ENCODE peak calls at places on chromosomes 1 and 21, in eight cellular contexts. One of them, this sample, is unnamed.

GRCh38 chr1:43719063-43719462 is 11.7 kb downstream of the ST3GAL3 start:
- DNase-seq in right lobe of liver: no peak
- DNase-seq in astrocyte of the cerebellum: no peak
- DNase-seq in OCI-LY7: no peak
- DNase-seq in Peyer's patch: no peak
- DNase-seq in left ventricle myocardium inferior: no peak
- DNase-seq in IMR-90: peak
- DNase-seq in choroid plexus epithelial cell: peak
- DNase-seq in this sample: peak

GRCh38 chr1:32761253-32761877 is 55.8 kb downstream of the YARS1 start:
- DNase-seq in right lobe of liver: peak
- DNase-seq in astrocyte of the cerebellum: no peak
- DNase-seq in OCI-LY7: no peak
- DNase-seq in Peyer's patch: no peak
- DNase-seq in left ventricle myocardium inferior: no peak
- DNase-seq in IMR-90: peak
- DNase-seq in choroid plexus epithelial cell: peak
- DNase-seq in this sample: peak

GRCh38 chr1:20732071-20732587 is 374 bp downstream of the SH2D5 start:
- DNase-seq in right lobe of liver: no peak
- DNase-seq in astrocyte of the cerebellum: no peak
- DNase-seq in OCI-LY7: peak
- DNase-seq in Peyer's patch: peak
- DNase-seq in left ventricle myocardium inferior: peak
- DNase-seq in IMR-90: peak
- DNase-seq in choroid plexus epithelial cell: peak
- DNase-seq in this sample: peak

GRCh38 chr1:101108123-101108522 is 82.5 kb upstream of the DPH5 start:
- DNase-seq in right lobe of liver: no peak
- DNase-seq in astrocyte of the cerebellum: no peak
- DNase-seq in OCI-LY7: no peak
- DNase-seq in Peyer's patch: no peak
- DNase-seq in left ventricle myocardium inferior: no peak
- DNase-seq in IMR-90: no peak
- DNase-seq in choroid plexus epithelial cell: no peak
- DNase-seq in this sample: no peak

GRCh38 chr1:31701137-31701736 is 2.6 kb downstream of the COL16A1 start:
- DNase-seq in right lobe of liver: peak
- DNase-seq in astrocyte of the cerebellum: peak
- DNase-seq in OCI-LY7: no peak
- DNase-seq in Peyer's patch: peak
- DNase-seq in left ventricle myocardium inferior: peak
- DNase-seq in IMR-90: peak
- DNase-seq in choroid plexus epithelial cell: peak
- DNase-seq in this sample: peak

GRCh38 chr21:34649400-34649799 is 19.4 kb upstream of the CLIC6 start:
- DNase-seq in right lobe of liver: no peak
- DNase-seq in astrocyte of the cerebellum: no peak
- DNase-seq in OCI-LY7: no peak
- DNase-seq in Peyer's patch: no peak
- DNase-seq in left ventricle myocardium inferior: no peak
- DNase-seq in IMR-90: no peak
- DNase-seq in choroid plexus epithelial cell: no peak
- DNase-seq in this sample: no peak

GRCh38 chr1:43531906-43532584 is 1.4 kb downstream of the PTPRF start:
- DNase-seq in right lobe of liver: no peak
- DNase-seq in astrocyte of the cerebellum: no peak
- DNase-seq in OCI-LY7: no peak
- DNase-seq in Peyer's patch: no peak
- DNase-seq in left ventricle myocardium inferior: no peak
- DNase-seq in IMR-90: no peak
- DNase-seq in choroid plexus epithelial cell: no peak
- DNase-seq in this sample: no peak

GRCh38 chr1:86965012-86965826 is 50.8 kb downstream of the HS2ST1 start:
- DNase-seq in right lobe of liver: no peak
- DNase-seq in astrocyte of the cerebellum: peak
- DNase-seq in OCI-LY7: peak
- DNase-seq in Peyer's patch: no peak
- DNase-seq in left ventricle myocardium inferior: no peak
- DNase-seq in IMR-90: peak
- DNase-seq in choroid plexus epithelial cell: peak
- DNase-seq in this sample: peak

GRCh38 chr1:99645199-99645598 is 714 bp upstream of the PALMD start:
- DNase-seq in right lobe of liver: peak
- DNase-seq in astrocyte of the cerebellum: no peak
- DNase-seq in OCI-LY7: no peak
- DNase-seq in Peyer's patch: no peak
- DNase-seq in left ventricle myocardium inferior: no peak
- DNase-seq in IMR-90: peak
- DNase-seq in choroid plexus epithelial cell: peak
- DNase-seq in this sample: peak

GRCh38 chr1:91948501-91949355 is 473 bp upstream of the BRDT start:
- DNase-seq in right lobe of liver: no peak
- DNase-seq in astrocyte of the cerebellum: no peak
- DNase-seq in OCI-LY7: no peak
- DNase-seq in Peyer's patch: peak
- DNase-seq in left ventricle myocardium inferior: no peak
- DNase-seq in IMR-90: no peak
- DNase-seq in choroid plexus epithelial cell: no peak
- DNase-seq in this sample: no peak

GRCh38 chr1:234684854-234685253 is 74.9 kb upstream of the IRF2BP2 start:
- DNase-seq in right lobe of liver: no peak
- DNase-seq in astrocyte of the cerebellum: no peak
- DNase-seq in OCI-LY7: no peak
- DNase-seq in Peyer's patch: no peak
- DNase-seq in left ventricle myocardium inferior: no peak
- DNase-seq in IMR-90: no peak
- DNase-seq in choroid plexus epithelial cell: peak
- DNase-seq in this sample: no peak

GRCh38 chr1:219172821-219173220 is 857 bp upstream of the LYPLAL1 start:
- DNase-seq in right lobe of liver: no peak
- DNase-seq in astrocyte of the cerebellum: no peak
- DNase-seq in OCI-LY7: no peak
- DNase-seq in Peyer's patch: no peak
- DNase-seq in left ventricle myocardium inferior: no peak
- DNase-seq in IMR-90: no peak
- DNase-seq in choroid plexus epithelial cell: no peak
- DNase-seq in this sample: no peak
- H3K4me3 ChIP-seq in right lobe of liver: no peak
- H3K4me3 ChIP-seq in astrocyte of the cerebellum: no peak
- H3K4me3 ChIP-seq in OCI-LY7: no peak
- H3K4me3 ChIP-seq in Peyer's patch: no peak
- H3K4me3 ChIP-seq in left ventricle myocardium inferior: peak
- H3K4me3 ChIP-seq in IMR-90: no peak
- H3K4me3 ChIP-seq in choroid plexus epithelial cell: no peak
- H3K4me3 ChIP-seq in this sample: no peak

GRCh38 chr21:33380483-33380998 is 22.7 kb upstream of the IFNGR2 start:
- DNase-seq in right lobe of liver: peak
- DNase-seq in astrocyte of the cerebellum: peak
- DNase-seq in OCI-LY7: peak
- DNase-seq in Peyer's patch: peak
- DNase-seq in left ventricle myocardium inferior: peak
- DNase-seq in IMR-90: peak
- DNase-seq in choroid plexus epithelial cell: peak
- DNase-seq in this sample: peak
- H3K4me3 ChIP-seq in right lobe of liver: no peak
- H3K4me3 ChIP-seq in astrocyte of the cerebellum: no peak
- H3K4me3 ChIP-seq in OCI-LY7: peak
- H3K4me3 ChIP-seq in Peyer's patch: no peak
- H3K4me3 ChIP-seq in left ventricle myocardium inferior: no peak
- H3K4me3 ChIP-seq in IMR-90: no peak
- H3K4me3 ChIP-seq in choroid plexus epithelial cell: no peak
- H3K4me3 ChIP-seq in this sample: no peak

GRCh38 chr1:203278885-203279406 is 26.4 kb upstream of the BTG2 start:
- DNase-seq in right lobe of liver: no peak
- DNase-seq in astrocyte of the cerebellum: no peak
- DNase-seq in OCI-LY7: peak
- DNase-seq in Peyer's patch: no peak
- DNase-seq in left ventricle myocardium inferior: no peak
- DNase-seq in IMR-90: no peak
- DNase-seq in choroid plexus epithelial cell: no peak
- DNase-seq in this sample: no peak
- H3K4me3 ChIP-seq in right lobe of liver: no peak
- H3K4me3 ChIP-seq in astrocyte of the cerebellum: no peak
- H3K4me3 ChIP-seq in OCI-LY7: peak
- H3K4me3 ChIP-seq in Peyer's patch: no peak
- H3K4me3 ChIP-seq in left ventricle myocardium inferior: peak
- H3K4me3 ChIP-seq in IMR-90: no peak
- H3K4me3 ChIP-seq in choroid plexus epithelial cell: peak
- H3K4me3 ChIP-seq in this sample: no peak

DNA sequence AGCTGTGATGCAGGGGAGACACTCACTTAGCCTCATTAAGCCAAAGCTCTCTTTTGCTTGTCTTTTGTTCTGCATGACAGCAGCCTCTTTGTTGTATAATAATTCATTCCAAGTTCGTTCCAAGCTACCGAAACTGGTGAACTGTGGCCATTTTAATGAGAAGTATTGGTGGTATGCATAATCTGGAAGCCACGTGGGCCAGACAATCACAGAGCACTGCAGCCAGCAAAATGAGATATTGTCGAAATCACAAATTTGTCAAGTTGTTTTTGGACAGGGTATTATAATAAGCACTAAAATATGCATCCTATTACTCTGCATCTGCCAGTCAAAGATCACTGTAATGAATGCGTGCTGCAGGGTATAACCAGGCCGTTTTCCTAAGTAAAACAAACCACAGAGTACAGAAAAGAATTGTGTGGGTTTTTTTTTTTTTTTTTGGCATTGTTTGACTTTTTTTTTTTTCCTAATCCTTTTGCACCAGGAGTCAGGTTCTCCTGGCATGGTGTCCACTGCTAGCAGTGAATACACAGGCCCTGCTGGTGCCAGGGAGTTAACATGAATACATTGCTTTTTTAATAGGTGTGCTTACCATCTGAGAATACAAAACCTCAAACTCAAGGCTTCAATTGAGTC is 423.9 kb downstream of the PTBP2 start:
- DNase-seq in right lobe of liver: no peak
- DNase-seq in astrocyte of the cerebellum: peak
- DNase-seq in OCI-LY7: no peak
- DNase-seq in Peyer's patch: no peak
- DNase-seq in left ventricle myocardium inferior: no peak
- DNase-seq in IMR-90: peak
- DNase-seq in choroid plexus epithelial cell: peak
- DNase-seq in this sample: peak
- H3K4me3 ChIP-seq in right lobe of liver: no peak
- H3K4me3 ChIP-seq in astrocyte of the cerebellum: no peak
- H3K4me3 ChIP-seq in OCI-LY7: no peak
- H3K4me3 ChIP-seq in Peyer's patch: no peak
- H3K4me3 ChIP-seq in left ventricle myocardium inferior: no peak
- H3K4me3 ChIP-seq in IMR-90: no peak
- H3K4me3 ChIP-seq in choroid plexus epithelial cell: no peak
- H3K4me3 ChIP-seq in this sample: no peak

DNA sequence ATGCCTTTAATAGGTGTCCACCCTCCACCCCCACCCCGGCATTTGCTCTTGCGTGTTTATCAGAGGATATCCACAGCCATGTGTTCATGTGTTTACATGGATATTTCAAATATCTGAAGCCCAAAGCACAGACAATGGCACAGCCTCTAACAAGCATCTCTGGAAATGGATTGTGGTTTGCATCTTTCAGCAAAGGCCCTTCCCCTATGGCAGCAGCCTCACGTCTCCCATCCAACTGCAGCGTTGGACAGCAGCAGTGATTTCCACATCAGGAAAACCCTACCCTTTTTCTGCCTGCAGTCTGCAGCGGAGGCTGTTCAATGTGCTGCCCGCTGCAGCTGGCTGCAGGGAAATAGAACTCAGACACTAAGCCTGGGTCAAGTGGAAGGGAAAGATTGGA is 1.6 kb downstream of the RASSF5 start:
- DNase-seq in right lobe of liver: peak
- DNase-seq in astrocyte of the cerebellum: no peak
- DNase-seq in OCI-LY7: no peak
- DNase-seq in Peyer's patch: no peak
- DNase-seq in left ventricle myocardium inferior: no peak
- DNase-seq in IMR-90: peak
- DNase-seq in choroid plexus epithelial cell: peak
- DNase-seq in this sample: peak
- H3K4me3 ChIP-seq in right lobe of liver: peak
- H3K4me3 ChIP-seq in astrocyte of the cerebellum: no peak
- H3K4me3 ChIP-seq in OCI-LY7: no peak
- H3K4me3 ChIP-seq in Peyer's patch: no peak
- H3K4me3 ChIP-seq in left ventricle myocardium inferior: peak
- H3K4me3 ChIP-seq in IMR-90: no peak
- H3K4me3 ChIP-seq in choroid plexus epithelial cell: no peak
- H3K4me3 ChIP-seq in this sample: peak

GRCh38 chr1:153627797-153628626 is at the start of gene S100A1:
- DNase-seq in right lobe of liver: no peak
- DNase-seq in astrocyte of the cerebellum: no peak
- DNase-seq in OCI-LY7: no peak
- DNase-seq in Peyer's patch: no peak
- DNase-seq in left ventricle myocardium inferior: peak
- DNase-seq in IMR-90: no peak
- DNase-seq in choroid plexus epithelial cell: no peak
- DNase-seq in this sample: no peak
- H3K4me3 ChIP-seq in right lobe of liver: peak
- H3K4me3 ChIP-seq in astrocyte of the cerebellum: peak
- H3K4me3 ChIP-seq in OCI-LY7: peak
- H3K4me3 ChIP-seq in Peyer's patch: peak
- H3K4me3 ChIP-seq in left ventricle myocardium inferior: peak
- H3K4me3 ChIP-seq in IMR-90: peak
- H3K4me3 ChIP-seq in choroid plexus epithelial cell: peak
- H3K4me3 ChIP-seq in this sample: peak